ENCODE peak calls at places on chromosomes 3 and 15, in four cellular contexts. Q, D, O and W are unnamed samples.

GRCh38 chr3:53169045-53169831 is 8.2 kb downstream of the PRKCD start:
- DNase-seq in Q (no peak), O (no peak), D (no peak), W (no peak)

GRCh38 chr3:37202035-37202434 is 27.7 kb upstream of the LRRFIP2 start:
- DNase-seq in D (no peak), O (no peak), Q (no peak), W (no peak)

GRCh38 chr3:197003461-197004385 is 25.9 kb downstream of the MELTF start:
- DNase-seq in Q (peak; percentile 11), D (no peak), O (no peak), W (no peak)

GRCh38 chr15:59333401-59334062 is 39.1 kb downstream of the MYO1E start:
- DNase-seq in Q (no peak), O (no peak), D (no peak), W (no peak)

GRCh38 chr15:60574801-60575631 is 96.1 kb upstream of the ICE2 start:
- DNase-seq in D (no peak), O (no peak), Q (no peak), W (no peak)

GRCh38 chr15:80970018-80970657 is 19.5 kb downstream of the MESD start:
- DNase-seq in D (no peak), O (no peak), Q (peak; percentile 75), W (peak; percentile 25)

GRCh38 chr3:36729204-36730056 is 34.9 kb downstream of the DCLK3 start:
- DNase-seq in D (no peak), O (peak; percentile 27), Q (peak; percentile 79), W (no peak)

GRCh38 chr3:136042608-136043221 is 77.2 kb downstream of the PPP2R3A start:
- DNase-seq in D (peak; percentile 9), Q (peak; percentile 79), O (peak; percentile 30), W (peak; percentile 13)

GRCh38 chr15:64686130-64686735 is 89.2 kb downstream of the RBPMS2 start:
- DNase-seq in O (no peak), Q (peak; percentile 74), D (no peak), W (no peak)

GRCh38 chr3:71400986-71401451 is 182.5 kb downstream of the FOXP1 start:
- DNase-seq in D (no peak), Q (no peak), O (no peak), W (no peak)

GRCh38 chr3:110562621-110563020 is 509.0 kb upstream of the NECTIN3 start:
- DNase-seq in Q (no peak), O (no peak), D (no peak), W (no peak)

GRCh38 chr3:171461087-171461917 is 1.1 kb upstream of the TNIK start:
- DNase-seq in Q (peak; percentile 65), D (no peak), O (no peak), W (no peak)

GRCh38 chr15:75123395-75123794 is 78.3 kb upstream of the C15orf39 start:
- DNase-seq in Q (no peak), D (peak; percentile 94), O (no peak), W (no peak)

GRCh38 chr3:9173445-9173844 is 76.0 kb downstream of the SRGAP3 start:
- DNase-seq in O (no peak), D (no peak), Q (no peak), W (no peak)

GRCh38 chr3:134799393-134799792 is 4.3 kb downstream of the EPHB1 start:
- DNase-seq in D (peak; percentile 4), Q (no peak), O (no peak), W (no peak)

GRCh38 chr3:43207628-43208085 is 78.7 kb upstream of the SNRK start:
- DNase-seq in Q (no peak), O (no peak), D (peak; percentile 68), W (no peak)

GRCh38 chr15:29959384-29960137 is 123.2 kb upstream of the GOLGA8J start:
- DNase-seq in D (no peak), O (no peak), Q (no peak), W (no peak)

GRCh38 chr3:12588039-12588673 is 31.3 kb downstream of the MKRN2 start:
- DNase-seq in Q (peak; percentile 35), D (no peak), O (no peak), W (no peak)

GRCh38 chr3:157027861-157028745 is 131.8 kb downstream of the CCNL1 start:
- DNase-seq in Q (no peak), D (no peak), O (no peak), W (no peak)

GRCh38 chr3:168025076-168025475 is 70.6 kb downstream of the GOLIM4 start:
- DNase-seq in O (no peak), D (no peak), Q (peak; percentile 51), W (no peak)

GRCh38 chr3:127200086-127200691 is 7.3 kb downstream of the PRR23E start:
- DNase-seq in Q (no peak), D (no peak), O (no peak), W (no peak)

GRCh38 chr15:65732698-65733097 is 59.4 kb downstream of the DENND4A start:
- DNase-seq in D (no peak), O (no peak), Q (no peak), W (no peak)

GRCh38 chr15:43872416-43873020 is 45.7 kb downstream of the WDR76 start:
- DNase-seq in Q (peak; percentile 90), D (peak; percentile 15), O (peak; percentile 55), W (peak; percentile 60)

GRCh38 chr3:100412897-100413590 is 11.7 kb downstream of the LNP1 start:
- DNase-seq in D (no peak), O (no peak), Q (no peak), W (no peak)

GRCh38 chr15:52683585-52683984 is 4.4 kb upstream of the ATOSA start:
- DNase-seq in O (no peak), Q (no peak), D (no peak), W (no peak)

GRCh38 chr3:180116658-180117057 is 79.9 kb upstream of the PEX5L start:
- DNase-seq in D (no peak), Q (no peak), O (peak; percentile 23), W (no peak)

GRCh38 chr3:29335438-29335837 is 54.6 kb downstream of the RBMS3 start:
- DNase-seq in Q (peak; percentile 99), D (peak; percentile 90), O (no peak), W (no peak)

GRCh38 chr15:90033448-90033847 is 32.3 kb downstream of the ZNF710 start:
- DNase-seq in D (no peak), O (no peak), Q (no peak), W (no peak)

GRCh38 chr3:47512416-47513124 is 942 bp downstream of the ELP6 start:
- DNase-seq in Q (peak; percentile 18), O (no peak), D (no peak), W (no peak)

DNA sequence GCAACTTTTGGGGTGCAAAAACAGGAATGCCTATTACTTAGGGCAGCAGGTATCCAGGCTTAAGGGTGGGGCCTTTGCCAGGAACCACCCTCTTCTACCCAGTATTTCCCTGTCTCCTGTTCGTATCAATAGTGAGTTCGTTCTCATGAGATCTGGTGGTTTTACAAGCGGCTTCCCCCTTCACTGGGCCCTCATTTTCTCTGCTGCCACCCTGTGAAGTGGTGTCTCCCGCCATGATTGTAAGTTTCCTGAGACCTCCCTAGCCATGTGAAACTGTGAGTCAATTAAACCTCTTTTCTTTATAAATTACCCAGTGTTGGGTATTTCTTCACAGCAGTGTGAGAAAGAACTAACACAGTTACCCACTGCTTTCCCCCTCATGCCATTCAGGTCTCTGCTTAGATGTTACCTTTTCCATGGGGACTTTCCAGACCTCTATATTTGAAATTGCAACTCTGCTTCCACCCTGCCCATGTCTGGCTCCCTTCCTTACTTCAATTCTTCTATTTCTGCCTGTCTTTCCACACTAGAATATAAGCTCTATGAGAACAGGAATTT is 23.9 kb upstream of the TRA2B start:
- DNase-seq in O (no peak), Q (no peak), D (no peak), W (no peak)
- H3K4me3 ChIP-seq in O (no peak overlapping the region), Q (no peak overlapping the region), D (no peak overlapping the region), W (no peak overlapping the region)

DNA sequence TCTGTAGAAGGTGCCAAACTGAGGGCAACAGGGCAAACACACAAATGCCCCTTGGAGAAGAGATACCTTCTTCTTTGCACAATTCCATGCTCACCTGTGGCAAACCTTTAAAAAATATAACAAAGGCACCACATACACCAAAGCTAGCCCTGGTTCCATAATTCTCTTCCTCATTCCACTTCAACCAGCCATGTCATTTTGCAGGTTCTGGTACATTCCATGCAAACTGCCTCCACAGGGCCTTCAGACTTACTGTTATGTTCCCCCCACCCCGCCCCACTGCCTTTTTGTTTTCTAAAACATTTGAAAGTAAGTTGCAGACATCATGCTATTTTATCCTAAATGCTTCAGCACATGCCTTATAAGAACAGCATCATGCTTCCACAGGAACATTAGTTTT is 269.0 kb downstream of the NSUN3 start:
- DNase-seq in Q (no peak), O (no peak), D (no peak), W (no peak)
- H3K4me3 ChIP-seq in Q (no peak overlapping the region), O (no peak overlapping the region), D (no peak overlapping the region), W (no peak overlapping the region)

GRCh38 chr3:119582178-119582577 is 2.9 kb downstream of the ADPRH start:
- DNase-seq in Q (no peak), D (no peak), O (no peak), W (no peak)

GRCh38 chr3:119585193-119585592 is 5.9 kb downstream of the ADPRH start:
- DNase-seq in O (no peak), Q (no peak), D (no peak), W (no peak)

GRCh38 chr3:119575507-119575906 is 3.8 kb upstream of the ADPRH start:
- DNase-seq in Q (no peak), D (no peak), O (no peak), W (no peak)

GRCh38 chr3:119580148-119580760 is 962 bp downstream of the ADPRH start:
- DNase-seq in O (no peak), Q (peak; percentile 25), D (no peak), W (no peak)

DNA sequence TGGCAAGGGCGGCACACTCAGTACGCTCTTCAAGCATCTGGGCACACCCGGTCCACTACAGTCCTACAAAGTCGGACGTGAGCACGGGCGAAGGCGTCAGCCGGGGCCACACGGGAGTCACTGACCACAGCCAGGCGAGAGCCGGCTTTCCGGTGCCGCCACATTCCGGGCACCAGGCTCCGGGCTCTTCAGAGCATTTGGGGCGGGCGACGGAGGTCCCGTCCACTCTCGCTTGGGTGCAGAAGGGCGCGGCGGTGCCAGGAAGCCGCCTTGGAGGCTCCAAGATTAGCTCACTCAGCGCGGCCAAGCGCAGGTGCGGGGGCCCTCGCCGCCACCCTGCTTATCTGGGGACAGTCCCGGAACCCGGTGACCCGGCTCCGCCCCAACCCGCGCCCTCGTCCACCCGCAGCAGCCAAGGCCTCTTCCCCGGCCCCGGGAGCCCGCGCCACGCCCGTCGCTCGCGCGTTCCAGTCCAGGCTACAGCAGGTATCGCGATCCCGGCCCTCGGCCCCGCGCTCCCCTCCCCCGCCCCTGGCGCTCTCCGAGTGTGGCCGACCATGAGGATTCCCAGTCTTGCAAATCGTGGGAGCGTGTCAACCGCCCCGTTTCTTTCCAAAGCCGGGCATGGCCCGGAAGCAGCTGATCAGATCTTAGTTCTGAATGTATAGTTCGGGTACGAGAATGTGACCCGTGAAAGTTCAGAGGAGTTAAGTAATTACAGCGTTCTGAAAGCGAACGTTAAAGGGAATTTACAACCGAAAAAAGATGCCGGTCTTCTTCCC is at the start of gene ADPRH:
- DNase-seq in D (no peak), O (peak; percentile 60), Q (peak; percentile 62), W (no peak)
- H3K4me3 ChIP-seq in D (peak within 1 kb of the TSS; percentile 57), O (peak within 1 kb of the TSS; percentile 71), Q (peak within 1 kb of the TSS; percentile 53), W (peak within 1 kb of the TSS; percentile 47)

GRCh38 chr3:10198226-10198625 is 33.5 kb downstream of the IRAK2 start:
- DNase-seq in D (no peak), O (no peak), Q (no peak), W (no peak)
- H3K4me3 ChIP-seq in D (no peak overlapping the region), O (no peak overlapping the region), Q (no peak overlapping the region), W (no peak overlapping the region)